ENCODE peak calls at places on chromosome 17, in eight cellular contexts. D is PC-9, P is neural progenitor cell, R is H9, N is gastrocnemius medialis, J is hepatocyte, C is HCT116, M is lung. V is an unnamed sample.

GRCh38 chr17:48488548-48489106 is 42.2 kb downstream of the HOXB1 start:
- DNase-seq in J (peak; percentile 31), P (no peak), C (no peak), D (no peak), R (no peak), M (no peak), N (no peak), V (no peak)

GRCh38 chr17:1110844-1111598 is 68.8 kb downstream of the ABR start:
- DNase-seq in R (peak; percentile 71), D (peak; percentile 88), M (peak; percentile 82), J (peak; percentile 82), N (peak; percentile 31), C (peak; percentile 88), P (no peak), V (no peak)

GRCh38 chr17:81928497-81929252 is 1.1 kb upstream of the MAFG start:
- DNase-seq in D (peak; percentile 41), C (no peak), M (no peak), J (peak; percentile 46), R (no peak), N (no peak), P (no peak), V (peak; percentile 32)

GRCh38 chr17:60193482-60193881 is 43.7 kb downstream of the CA4 start:
- DNase-seq in M (no peak), P (no peak), C (no peak), J (no peak), D (no peak), N (no peak), R (no peak), V (no peak)

GRCh38 chr17:76241205-76241539 is 879 bp upstream of the RNF157 start:
- DNase-seq in M (no peak), N (no peak), J (no peak), C (no peak), P (no peak), D (no peak), R (no peak), V (no peak)

GRCh38 chr17:76697702-76698465 is 12.9 kb downstream of the MXRA7 start:
- DNase-seq in M (no peak), N (no peak), P (peak; percentile 91), D (no peak), J (peak; percentile 80), C (no peak), R (no peak), V (no peak)

GRCh38 chr17:67558740-67559380 is 158.9 kb upstream of the NOL11 start:
- DNase-seq in J (peak; percentile 23), N (peak; percentile 25), D (no peak), C (no peak), P (no peak), M (no peak), R (no peak), V (no peak)

GRCh38 chr17:46821482-46822387 is 3.2 kb upstream of the WNT3 start:
- DNase-seq in R (peak; percentile 89), P (peak; percentile 49), C (no peak), M (no peak), J (no peak), D (no peak), N (no peak), V (no peak)

GRCh38 chr17:81271226-81271625 is 23.9 kb downstream of the SLC38A10 start:
- DNase-seq in C (no peak), P (no peak), J (no peak), D (no peak), M (no peak), N (no peak), R (no peak), V (no peak)

GRCh38 chr17:38970128-38970527 is 2.9 kb upstream of the FBXO47 start:
- DNase-seq in C (no peak), P (no peak), N (no peak), M (no peak), D (no peak), J (no peak), R (no peak), V (no peak)
- TF ChIP-seq CTCF in C (no peak), P (peak; percentile 15), N (no peak), M (no peak), D (no peak), J (no peak), R (peak; percentile 37), V (no peak)

GRCh38 chr17:41544935-41545334 is 16.8 kb upstream of the KRT19 start:
- DNase-seq in R (no peak), N (no peak), P (no peak), C (no peak), M (no peak), D (no peak), J (no peak), V (no peak)

GRCh38 chr17:41542357-41542756 is 14.2 kb upstream of the KRT19 start:
- DNase-seq in D (no peak), J (no peak), N (no peak), P (no peak), C (no peak), R (no peak), M (no peak), V (no peak)

GRCh38 chr17:41546819-41547218 is 18.7 kb upstream of the KRT19 start:
- DNase-seq in C (no peak), R (no peak), P (no peak), J (no peak), N (no peak), M (no peak), D (no peak), V (no peak)

GRCh38 chr17:41545829-41546410 is 17.8 kb upstream of the KRT19 start:
- DNase-seq in D (no peak), P (no peak), R (no peak), M (no peak), N (no peak), J (no peak), C (no peak), V (no peak)

GRCh38 chr17:41544497-41544896 is 16.4 kb upstream of the KRT19 start:
- DNase-seq in J (peak; percentile 79), D (no peak), R (no peak), P (peak; percentile 48), M (no peak), N (no peak), C (no peak), V (no peak)
- H3K27ac ChIP-seq in J (peak overlapping the region; percentile 79), D (no peak overlapping the region), R (no peak overlapping the region), P (no peak overlapping the region), M (peak overlapping the region; percentile 33), N (no peak overlapping the region), C (peak overlapping the region; percentile 42), V (no peak overlapping the region)

DNA sequence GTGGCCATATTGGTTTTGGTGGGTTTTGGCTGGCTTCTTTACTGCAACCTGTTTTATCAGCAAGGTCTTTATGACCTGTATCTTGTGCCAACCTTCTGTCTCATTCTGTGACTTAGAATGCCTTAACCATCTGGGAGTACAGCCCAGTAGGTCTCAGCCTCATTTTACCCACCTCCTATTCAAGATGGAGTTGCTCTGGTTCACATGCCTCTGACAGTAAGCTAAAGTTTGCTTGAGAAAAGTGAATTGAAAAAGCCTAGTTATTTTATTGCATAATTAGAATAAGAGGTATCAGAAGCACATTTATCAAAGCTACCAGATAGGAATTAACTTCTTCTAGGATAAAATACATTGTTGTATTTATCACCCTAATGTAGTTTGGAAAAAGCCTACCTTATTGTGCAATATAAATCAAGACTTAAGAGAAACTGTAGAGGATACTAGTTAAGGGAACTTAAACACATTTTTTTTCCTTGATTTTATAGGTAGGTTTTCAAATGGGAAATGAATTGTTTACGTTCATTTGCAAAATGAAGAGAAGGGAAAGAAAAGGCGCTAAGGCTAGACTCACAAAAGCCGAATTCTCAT is 202.3 kb upstream of the KCNJ16 start:
- DNase-seq in D (no peak), P (no peak), J (no peak), C (no peak), M (no peak), R (no peak), N (no peak), V (no peak)
- H3K4me1 ChIP-seq in D (peaks cover 48% of the 10 kb centered on the region), P (peaks cover 28% of the 10 kb centered on the region), J (no peaks in the 10 kb centered on the region), C (no peaks in the 10 kb centered on the region), M (peaks cover 2% of the 10 kb centered on the region), R (peaks cover 10% of the 10 kb centered on the region), N (no peaks in the 10 kb centered on the region), V (no peaks in the 10 kb centered on the region)

DNA sequence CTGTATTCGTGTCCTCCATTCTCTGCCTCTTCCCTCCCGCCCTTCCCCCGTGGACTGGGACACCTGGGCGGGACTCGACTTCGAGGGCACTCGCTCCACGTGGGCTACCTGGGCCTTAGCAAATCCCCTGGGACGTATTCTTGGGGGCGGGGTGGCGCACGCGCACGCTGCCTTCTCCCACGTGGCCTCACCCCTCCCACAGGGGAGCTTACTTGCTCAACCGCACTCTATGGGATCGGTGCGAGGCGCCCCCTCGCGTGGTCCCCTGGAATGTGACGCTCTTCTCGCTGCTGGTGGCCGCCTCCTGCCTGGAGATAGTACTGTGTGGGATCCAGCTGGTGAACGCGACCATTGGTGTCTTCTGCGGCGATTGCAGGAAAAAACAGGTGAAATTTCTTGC is 3.5 kb downstream of the VMO1 start:
- DNase-seq in J (no peak), N (no peak), C (no peak), P (no peak), M (no peak), R (peak; percentile 68), D (no peak), V (no peak)
- TF ChIP-seq CTCF in J (no peak), N (no peak), C (no peak), P (peak; percentile 11), M (no peak), R (peak; percentile 50), D (no peak), V (peak; percentile 7)

DNA sequence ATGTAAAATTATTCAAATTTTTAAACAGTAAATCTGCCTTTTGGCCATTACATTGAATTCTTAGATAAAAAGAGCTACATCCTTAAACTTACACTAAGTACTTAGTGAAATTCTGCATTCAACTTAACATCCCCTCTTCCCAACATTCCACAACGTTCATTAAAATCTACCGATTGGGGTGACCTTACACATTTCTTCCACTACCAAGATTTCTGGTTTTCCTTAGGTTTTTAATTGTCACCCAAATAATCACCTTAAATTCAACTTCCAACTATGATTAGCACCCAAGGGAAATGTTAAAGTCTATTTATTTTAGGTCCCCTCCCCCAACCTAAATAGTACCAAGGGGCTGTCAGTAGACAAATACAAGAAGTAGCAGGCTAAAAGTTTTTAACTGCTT is 4.9 kb downstream of the SRSF1 start:
- DNase-seq in J (no peak), R (no peak), P (no peak), M (no peak), D (no peak), C (no peak), N (no peak), V (no peak)
- H3K27ac ChIP-seq in J (peak overlapping the region; percentile 2), R (no peak overlapping the region), P (peak overlapping the region; percentile 20), M (no peak overlapping the region), D (peak overlapping the region; percentile 3), C (peak overlapping the region; percentile 5), N (peak overlapping the region; percentile 99), V (no peak overlapping the region)

DNA sequence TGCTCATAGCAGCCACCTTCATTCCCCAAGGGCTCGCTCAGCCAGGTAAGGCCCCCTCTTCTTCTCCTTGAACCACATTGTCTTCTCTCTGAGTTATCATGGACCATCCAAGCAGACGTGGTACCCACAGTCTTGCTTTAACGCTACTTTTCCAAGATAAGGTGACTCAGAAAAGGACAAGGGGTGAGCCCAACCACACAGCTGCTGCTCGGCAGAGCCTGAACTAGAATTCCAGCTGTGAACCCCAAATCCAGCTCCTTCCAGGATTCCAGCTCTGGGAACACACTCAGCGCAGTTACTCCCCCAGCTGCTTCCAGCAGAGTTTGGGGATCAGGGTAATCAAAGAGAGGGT is 272 bp downstream of the CCL2 start:
- DNase-seq in P (no peak), D (no peak), M (no peak), C (no peak), R (no peak), N (no peak), J (no peak), V (no peak)
- H3K4me1 ChIP-seq in P (peaks cover 17% of the 10 kb centered on the region), D (no peaks in the 10 kb centered on the region), M (peaks cover 27% of the 10 kb centered on the region), C (no peaks in the 10 kb centered on the region), R (peaks cover 4% of the 10 kb centered on the region), N (peaks cover 53% of the 10 kb centered on the region), J (peaks cover 36% of the 10 kb centered on the region), V (peaks cover 22% of the 10 kb centered on the region)

V was measured in right lobe of liver.